ENCODE peak calls at places on chromosome 16, in eight cellular contexts. R is stimulated activated CD4-positive, alpha-beta T cell treated with anti-CD3 and anti-CD28 coated beads, Interleukin-15, amount 100 ng/mL, for 24 hours; U is fibroblast of mammary gland; Z is thyroid gland; D is Right ventricle myocardium superior; E is NCI-H510A treated with DMSO at 0.1 percent for 48 hours; C is AG04450; J is adipocyte. L is an unnamed sample.

GRCh38 chr16:569445-570254 is at the start of gene PIGQ:
- DNase-seq in R (peak; percentile 80), D (peak; percentile 83), U (peak; percentile 44), Z (peak; percentile 42), J (peak; percentile 80), E (peak; percentile 47), C (no peak), L (peak; percentile 89)

GRCh38 chr16:70395345-70395901 is 43.5 kb downstream of the ST3GAL2 start:
- DNase-seq in E (peak; percentile 9), J (peak; percentile 41), U (peak; percentile 43), R (peak; percentile 79), C (no peak), Z (peak; percentile 65), D (peak; percentile 80), L (peak; percentile 85)

GRCh38 chr16:4212207-4212933 is 29.5 kb downstream of the SRL start:
- DNase-seq in R (no peak), D (peak; percentile 85), J (no peak), U (no peak), E (no peak), C (no peak), Z (no peak), L (no peak)

GRCh38 chr16:17354121-17354750 is 116.5 kb downstream of the XYLT1 start:
- DNase-seq in R (no peak), Z (no peak), E (no peak), C (no peak), U (no peak), D (no peak), J (no peak), L (no peak)

GRCh38 chr16:4290236-4290830 is 17.5 kb upstream of the TFAP4 start:
- DNase-seq in E (no peak), Z (peak; percentile 20), J (peak; percentile 64), U (peak; percentile 86), C (no peak), D (no peak), R (no peak), L (no peak)

GRCh38 chr16:55001931-55002330 is 71.3 kb downstream of the IRX5 start:
- DNase-seq in C (no peak), Z (no peak), J (peak; percentile 19), U (peak; percentile 43), D (no peak), R (no peak), E (no peak), L (no peak)

GRCh38 chr16:75017670-75018525 is 19.1 kb downstream of the ZNRF1 start:
- DNase-seq in C (no peak), J (no peak), E (no peak), Z (no peak), D (no peak), U (no peak), R (no peak), L (no peak)

GRCh38 chr16:31202402-31203385 is at the start of gene PYCARD:
- DNase-seq in R (peak; percentile 59), U (peak; percentile 20), C (no peak), J (peak; percentile 54), D (peak; percentile 87), E (no peak), Z (peak; percentile 49), L (peak; percentile 75)

GRCh38 chr16:25110392-25110947 is 1.1 kb upstream of the LCMT1 start:
- DNase-seq in J (peak; percentile 37), Z (no peak), U (no peak), E (peak; percentile 47), C (no peak), R (peak; percentile 67), D (no peak), L (no peak)

GRCh38 chr16:50067290-50067853 is 1.6 kb downstream of the HEATR3 start:
- DNase-seq in C (peak; percentile 29), J (peak; percentile 78), E (peak; percentile 20), R (peak; percentile 26), D (no peak), U (peak; percentile 79), Z (no peak), L (no peak)

GRCh38 chr16:85798283-85798776 is 1.0 kb downstream of the EMC8 start:
- DNase-seq in Z (no peak), E (no peak), U (no peak), D (no peak), J (no peak), C (no peak), R (no peak), L (no peak)

GRCh38 chr16:27084296-27085065 is 17.8 kb downstream of the C16orf82 start:
- DNase-seq in U (no peak), J (no peak), Z (no peak), D (no peak), E (no peak), R (no peak), C (no peak), L (peak; percentile 41)

GRCh38 chr16:67951485-67951884 is 7.6 kb upstream of the LCAT start:
- DNase-seq in U (no peak), D (peak; percentile 84), C (no peak), Z (no peak), J (no peak), R (no peak), E (no peak), L (no peak)

GRCh38 chr16:12544477-12545291 is 259.0 kb downstream of the CPPED1 start:
- DNase-seq in U (no peak), C (no peak), J (no peak), Z (no peak), R (no peak), E (peak; percentile 48), D (no peak), L (no peak)

GRCh38 chr16:8712589-8713361 is 38.4 kb downstream of the ABAT start:
- DNase-seq in E (no peak), J (peak; percentile 7), C (no peak), D (no peak), Z (no peak), R (no peak), U (no peak), L (no peak)

GRCh38 chr16:56370836-56371235 is 54.5 kb downstream of the AMFR start:
- DNase-seq in J (peak; percentile 73), C (no peak), D (no peak), U (peak; percentile 28), E (no peak), Z (no peak), R (no peak), L (no peak)

GRCh38 chr16:67326472-67327309 is at the start of the genes KCTD19 and LRRC36:
- DNase-seq in E (peak; percentile 40), C (no peak), U (peak; percentile 24), J (peak; percentile 23), R (peak; percentile 79), Z (peak; percentile 70), D (peak; percentile 70), L (peak; percentile 78)

GRCh38 chr16:31168848-31169247 is 11.1 kb upstream of the FUS start:
- DNase-seq in D (no peak), J (no peak), E (no peak), Z (no peak), C (no peak), U (no peak), R (no peak), L (no peak)

GRCh38 chr16:58661199-58661830 is 23.3 kb downstream of the SLC38A7 start:
- DNase-seq in Z (peak; percentile 63), C (peak; percentile 66), R (peak; percentile 9), D (no peak), E (peak; percentile 49), U (peak; percentile 91), J (peak; percentile 94), L (no peak)

GRCh38 chr16:17343028-17343427 is 127.7 kb downstream of the XYLT1 start:
- DNase-seq in R (peak; percentile 37), C (no peak), Z (no peak), E (no peak), J (no peak), U (no peak), D (no peak), L (no peak)

GRCh38 chr16:8818499-8819270 is 21.0 kb downstream of the PMM2 start:
- DNase-seq in U (no peak), D (no peak), C (no peak), R (no peak), Z (no peak), J (no peak), E (no peak), L (no peak)

GRCh38 chr16:86229866-86230656 is 280.3 kb upstream of the FOXF1 start:
- DNase-seq in R (no peak), E (no peak), U (no peak), Z (no peak), J (no peak), D (no peak), C (no peak), L (peak; percentile 52)

GRCh38 chr16:13956635-13957196 is 36.8 kb downstream of the ERCC4 start:
- DNase-seq in Z (no peak), U (no peak), E (no peak), R (peak; percentile 11), D (no peak), J (no peak), C (no peak), L (no peak)

GRCh38 chr16:23014592-23014991 is 134.7 kb downstream of the USP31 start:
- DNase-seq in Z (no peak), E (no peak), D (no peak), R (no peak), U (no peak), C (no peak), J (no peak), L (no peak)

GRCh38 chr16:30903002-30903401 is 6.6 kb downstream of the CTF1 start:
- DNase-seq in D (no peak), U (no peak), C (no peak), E (no peak), J (no peak), Z (no peak), R (peak; percentile 29), L (no peak)

GRCh38 chr16:80319181-80319580 is 221.6 kb upstream of the DYNLRB2 start:
- DNase-seq in D (no peak), C (no peak), R (no peak), U (no peak), E (no peak), J (no peak), Z (no peak), L (no peak)

GRCh38 chr16:24382929-24383328 is 126.8 kb downstream of the CACNG3 start:
- DNase-seq in J (no peak), D (no peak), R (no peak), C (no peak), E (no peak), Z (no peak), U (no peak), L (no peak)

GRCh38 chr16:66266436-66267286 is 99.8 kb upstream of the CDH5 start:
- DNase-seq in Z (no peak), E (no peak), U (peak; percentile 98), R (no peak), D (peak; percentile 80), J (peak; percentile 98), C (peak; percentile 92), L (no peak)

GRCh38 chr16:14502932-14503741 is 126.9 kb downstream of the PARN start:
- DNase-seq in J (no peak), D (no peak), U (peak; percentile 81), E (no peak), R (no peak), C (peak; percentile 27), Z (no peak), L (no peak)

GRCh38 chr16:53084736-53085538 is 30.1 kb downstream of the CHD9 start:
- DNase-seq in E (no peak), Z (no peak), C (no peak), J (no peak), D (no peak), R (no peak), U (no peak), L (no peak)

GRCh38 chr16:27208809-27209208 is 5.5 kb downstream of the KDM8 start:
- DNase-seq in C (no peak), R (no peak), E (no peak), J (no peak), D (no peak), Z (no peak), U (no peak), L (no peak)

GRCh38 chr16:13915033-13915635 is 4.8 kb upstream of the ERCC4 start:
- DNase-seq in R (no peak), J (no peak), C (no peak), Z (no peak), D (no peak), U (no peak), E (no peak), L (no peak)

GRCh38 chr16:50603206-50604064 is 55.2 kb downstream of the NKD1 start:
- DNase-seq in C (no peak), U (peak; percentile 29), Z (no peak), R (no peak), E (no peak), D (peak; percentile 58), J (peak; percentile 48), L (no peak)

GRCh38 chr16:56911771-56912541 is 20.0 kb upstream of the HERPUD1 start:
- DNase-seq in U (no peak), J (peak; percentile 37), Z (no peak), D (peak; percentile 64), E (no peak), C (no peak), R (no peak), L (no peak)